ENCODE peak calls at places on chromosomes 13 and 19, in seven cellular contexts. U, Q, N, T, F, P and S are unnamed samples.

GRCh38 chr13:45798851-45799250 is 52.7 kb downstream of the SIAH3 start:
- DNase-seq in F (no peak), N (no peak), Q (no peak), T (no peak), P (no peak), U (no peak), S (no peak)

GRCh38 chr13:30696278-30697176 is 38.8 kb upstream of the ALOX5AP start:
- DNase-seq in U (no peak), N (peak), Q (peak), T (no peak), F (no peak), P (no peak), S (no peak)

GRCh38 chr19:46744005-46744691 is 1.7 kb upstream of the FKRP start:
- DNase-seq in Q (no peak), T (no peak), N (no peak), U (no peak), P (no peak), F (no peak), S (no peak)

GRCh38 chr19:57825501-57825900 is 4.6 kb upstream of the ZNF587B start:
- DNase-seq in U (no peak), F (no peak), T (no peak), P (no peak), Q (no peak), N (no peak), S (no peak)

GRCh38 chr13:25085125-25085742 is 10.7 kb upstream of the PABPC3 start:
- DNase-seq in P (no peak), Q (peak), U (no peak), T (peak), F (no peak), N (peak), S (peak)

GRCh38 chr19:7862413-7862951 is 11.7 kb downstream of the PRR36 start:
- DNase-seq in F (no peak), N (no peak), T (peak), P (no peak), Q (peak), U (peak), S (no peak)

GRCh38 chr13:41065098-41065497 is 3.8 kb downstream of the WBP4 start:
- DNase-seq in T (no peak), P (no peak), U (no peak), N (no peak), Q (no peak), F (no peak), S (no peak)

GRCh38 chr19:10510301-10510802 is 6.9 kb downstream of the S1PR5 start:
- DNase-seq in T (no peak), P (no peak), F (no peak), U (no peak), N (peak), Q (peak), S (no peak)

GRCh38 chr13:87827479-87827878 is 156.3 kb downstream of the SLITRK5 start:
- DNase-seq in Q (no peak), T (no peak), N (no peak), U (no peak), P (no peak), F (no peak), S (no peak)

GRCh38 chr13:98856983-98857382 is 104.5 kb upstream of the SLC15A1 start:
- DNase-seq in Q (no peak), U (no peak), F (no peak), N (no peak), P (no peak), T (no peak), S (peak)

GRCh38 chr19:39167461-39168257 is 29.1 kb upstream of the NCCRP1 start:
- DNase-seq in F (no peak), U (no peak), P (no peak), T (no peak), N (no peak), Q (no peak), S (no peak)

GRCh38 chr19:45809643-45810159 is 5.4 kb downstream of the RSPH6A start:
- DNase-seq in U (no peak), N (peak), Q (peak), T (no peak), F (no peak), P (no peak), S (no peak)

GRCh38 chr13:93098972-93099371 is 127.6 kb upstream of the GPC6 start:
- DNase-seq in P (no peak), Q (no peak), T (no peak), N (no peak), U (no peak), F (no peak), S (no peak)

GRCh38 chr19:46622118-46622446 is 2.8 kb downstream of the PTGIR start:
- DNase-seq in Q (no peak), T (no peak), N (no peak), P (no peak), U (no peak), F (no peak), S (no peak)

GRCh38 chr13:36288794-36289391 is 8.7 kb downstream of the CCDC169 start:
- DNase-seq in U (no peak), T (no peak), Q (no peak), F (no peak), P (no peak), N (peak), S (no peak)

GRCh38 chr19:39430675-39431593 is 4.8 kb downstream of the RPS16 start:
- DNase-seq in T (no peak), U (peak), Q (peak), P (no peak), N (peak), F (no peak), S (no peak)

GRCh38 chr19:14434543-14435319 is 1.6 kb downstream of the PKN1 start:
- DNase-seq in P (no peak), N (peak), F (no peak), T (no peak), U (peak), Q (no peak), S (no peak)